ENCODE peak calls at places on chromosomes 16 and 17, in nine cellular contexts. One of them, this sample, is unnamed.

GRCh38 chr17:11264183-11264871 is 23.3 kb downstream of the SHISA6 start:
- ATAC-seq in IMR-90: no peak
- ATAC-seq in T-cell: no peak
- ATAC-seq in activated naive CD4-positive, alpha-beta T cell treated with anti-CD3 and anti-CD28 coated beads, Interleukin-2, amount 50 U/mL, for 72 hours: no peak
- ATAC-seq in HCT116: no peak
- ATAC-seq in heart right ventricle: no peak
- ATAC-seq in right lobe of liver: no peak
- ATAC-seq in activated naive CD8-positive, alpha-beta T cell treated with anti-CD3 and anti-CD28 coated beads, Interleukin-2, amount 50 U/mL, for 24 hours: no peak
- ATAC-seq in activated T-cell treated with anti-CD3 and anti-CD28 coated beads, Interleukin-2, amount 50 U/mL, for 72 hours: no peak
- ATAC-seq in this sample: no peak

GRCh38 chr16:50257876-50258275 is 8.5 kb upstream of the ADCY7 start:
- ATAC-seq in IMR-90: no peak
- ATAC-seq in T-cell: no peak
- ATAC-seq in activated naive CD4-positive, alpha-beta T cell treated with anti-CD3 and anti-CD28 coated beads, Interleukin-2, amount 50 U/mL, for 72 hours: no peak
- ATAC-seq in HCT116: no peak
- ATAC-seq in heart right ventricle: no peak
- ATAC-seq in right lobe of liver: no peak
- ATAC-seq in activated naive CD8-positive, alpha-beta T cell treated with anti-CD3 and anti-CD28 coated beads, Interleukin-2, amount 50 U/mL, for 24 hours: no peak
- ATAC-seq in activated T-cell treated with anti-CD3 and anti-CD28 coated beads, Interleukin-2, amount 50 U/mL, for 72 hours: no peak
- ATAC-seq in this sample: no peak

GRCh38 chr16:13236308-13236707 is 334.9 kb downstream of the SHISA9 start:
- ATAC-seq in IMR-90: no peak
- ATAC-seq in T-cell: no peak
- ATAC-seq in activated naive CD4-positive, alpha-beta T cell treated with anti-CD3 and anti-CD28 coated beads, Interleukin-2, amount 50 U/mL, for 72 hours: no peak
- ATAC-seq in HCT116: no peak
- ATAC-seq in heart right ventricle: no peak
- ATAC-seq in right lobe of liver: no peak
- ATAC-seq in activated naive CD8-positive, alpha-beta T cell treated with anti-CD3 and anti-CD28 coated beads, Interleukin-2, amount 50 U/mL, for 24 hours: no peak
- ATAC-seq in activated T-cell treated with anti-CD3 and anti-CD28 coated beads, Interleukin-2, amount 50 U/mL, for 72 hours: no peak
- ATAC-seq in this sample: no peak

GRCh38 chr16:14071576-14072271 is 605 bp downstream of the MRTFB start:
- ATAC-seq in IMR-90: peak
- ATAC-seq in T-cell: peak
- ATAC-seq in activated naive CD4-positive, alpha-beta T cell treated with anti-CD3 and anti-CD28 coated beads, Interleukin-2, amount 50 U/mL, for 72 hours: peak
- ATAC-seq in HCT116: peak
- ATAC-seq in heart right ventricle: peak
- ATAC-seq in right lobe of liver: peak
- ATAC-seq in activated naive CD8-positive, alpha-beta T cell treated with anti-CD3 and anti-CD28 coated beads, Interleukin-2, amount 50 U/mL, for 24 hours: peak
- ATAC-seq in activated T-cell treated with anti-CD3 and anti-CD28 coated beads, Interleukin-2, amount 50 U/mL, for 72 hours: peak
- ATAC-seq in this sample: peak

GRCh38 chr17:19243838-19244237 is 6.7 kb downstream of the EPN2 start:
- ATAC-seq in IMR-90: no peak
- ATAC-seq in T-cell: no peak
- ATAC-seq in activated naive CD4-positive, alpha-beta T cell treated with anti-CD3 and anti-CD28 coated beads, Interleukin-2, amount 50 U/mL, for 72 hours: no peak
- ATAC-seq in HCT116: no peak
- ATAC-seq in heart right ventricle: no peak
- ATAC-seq in right lobe of liver: no peak
- ATAC-seq in activated naive CD8-positive, alpha-beta T cell treated with anti-CD3 and anti-CD28 coated beads, Interleukin-2, amount 50 U/mL, for 24 hours: no peak
- ATAC-seq in activated T-cell treated with anti-CD3 and anti-CD28 coated beads, Interleukin-2, amount 50 U/mL, for 72 hours: no peak
- ATAC-seq in this sample: no peak

GRCh38 chr17:28112199-28112995 is 69.9 kb downstream of the NLK start:
- ATAC-seq in IMR-90: peak
- ATAC-seq in T-cell: no peak
- ATAC-seq in activated naive CD4-positive, alpha-beta T cell treated with anti-CD3 and anti-CD28 coated beads, Interleukin-2, amount 50 U/mL, for 72 hours: no peak
- ATAC-seq in HCT116: no peak
- ATAC-seq in heart right ventricle: peak
- ATAC-seq in right lobe of liver: peak
- ATAC-seq in activated naive CD8-positive, alpha-beta T cell treated with anti-CD3 and anti-CD28 coated beads, Interleukin-2, amount 50 U/mL, for 24 hours: no peak
- ATAC-seq in activated T-cell treated with anti-CD3 and anti-CD28 coated beads, Interleukin-2, amount 50 U/mL, for 72 hours: no peak
- ATAC-seq in this sample: no peak

GRCh38 chr16:899678-900060 is 71.1 kb downstream of the LMF1 start:
- ATAC-seq in IMR-90: no peak
- ATAC-seq in T-cell: no peak
- ATAC-seq in activated naive CD4-positive, alpha-beta T cell treated with anti-CD3 and anti-CD28 coated beads, Interleukin-2, amount 50 U/mL, for 72 hours: no peak
- ATAC-seq in HCT116: no peak
- ATAC-seq in heart right ventricle: no peak
- ATAC-seq in right lobe of liver: no peak
- ATAC-seq in activated naive CD8-positive, alpha-beta T cell treated with anti-CD3 and anti-CD28 coated beads, Interleukin-2, amount 50 U/mL, for 24 hours: no peak
- ATAC-seq in activated T-cell treated with anti-CD3 and anti-CD28 coated beads, Interleukin-2, amount 50 U/mL, for 72 hours: no peak
- ATAC-seq in this sample: no peak

GRCh38 chr16:1089822-1090619 is 6.0 kb downstream of the C1QTNF8 start:
- ATAC-seq in IMR-90: no peak
- ATAC-seq in T-cell: no peak
- ATAC-seq in activated naive CD4-positive, alpha-beta T cell treated with anti-CD3 and anti-CD28 coated beads, Interleukin-2, amount 50 U/mL, for 72 hours: no peak
- ATAC-seq in HCT116: peak
- ATAC-seq in heart right ventricle: peak
- ATAC-seq in right lobe of liver: peak
- ATAC-seq in activated naive CD8-positive, alpha-beta T cell treated with anti-CD3 and anti-CD28 coated beads, Interleukin-2, amount 50 U/mL, for 24 hours: no peak
- ATAC-seq in activated T-cell treated with anti-CD3 and anti-CD28 coated beads, Interleukin-2, amount 50 U/mL, for 72 hours: no peak
- ATAC-seq in this sample: no peak

GRCh38 chr17:62178579-62178978 is 113.5 kb upstream of the MED13 start:
- ATAC-seq in IMR-90: no peak
- ATAC-seq in T-cell: no peak
- ATAC-seq in activated naive CD4-positive, alpha-beta T cell treated with anti-CD3 and anti-CD28 coated beads, Interleukin-2, amount 50 U/mL, for 72 hours: no peak
- ATAC-seq in HCT116: peak
- ATAC-seq in heart right ventricle: no peak
- ATAC-seq in right lobe of liver: no peak
- ATAC-seq in activated naive CD8-positive, alpha-beta T cell treated with anti-CD3 and anti-CD28 coated beads, Interleukin-2, amount 50 U/mL, for 24 hours: no peak
- ATAC-seq in activated T-cell treated with anti-CD3 and anti-CD28 coated beads, Interleukin-2, amount 50 U/mL, for 72 hours: no peak
- ATAC-seq in this sample: no peak

GRCh38 chr16:56817056-56817455 is 48.0 kb upstream of the SLC12A3 start:
- ATAC-seq in IMR-90: no peak
- ATAC-seq in T-cell: no peak
- ATAC-seq in activated naive CD4-positive, alpha-beta T cell treated with anti-CD3 and anti-CD28 coated beads, Interleukin-2, amount 50 U/mL, for 72 hours: no peak
- ATAC-seq in HCT116: no peak
- ATAC-seq in heart right ventricle: no peak
- ATAC-seq in right lobe of liver: no peak
- ATAC-seq in activated naive CD8-positive, alpha-beta T cell treated with anti-CD3 and anti-CD28 coated beads, Interleukin-2, amount 50 U/mL, for 24 hours: no peak
- ATAC-seq in activated T-cell treated with anti-CD3 and anti-CD28 coated beads, Interleukin-2, amount 50 U/mL, for 72 hours: no peak
- ATAC-seq in this sample: no peak

GRCh38 chr17:72294487-72294893 is 173.7 kb downstream of the SOX9 start:
- ATAC-seq in IMR-90: no peak
- ATAC-seq in T-cell: no peak
- ATAC-seq in activated naive CD4-positive, alpha-beta T cell treated with anti-CD3 and anti-CD28 coated beads, Interleukin-2, amount 50 U/mL, for 72 hours: no peak
- ATAC-seq in HCT116: no peak
- ATAC-seq in heart right ventricle: peak
- ATAC-seq in right lobe of liver: no peak
- ATAC-seq in activated naive CD8-positive, alpha-beta T cell treated with anti-CD3 and anti-CD28 coated beads, Interleukin-2, amount 50 U/mL, for 24 hours: no peak
- ATAC-seq in activated T-cell treated with anti-CD3 and anti-CD28 coated beads, Interleukin-2, amount 50 U/mL, for 72 hours: no peak
- ATAC-seq in this sample: no peak

GRCh38 chr17:31089461-31089860 is 5.3 kb upstream of the NF1 start:
- ATAC-seq in IMR-90: no peak
- ATAC-seq in T-cell: no peak
- ATAC-seq in activated naive CD4-positive, alpha-beta T cell treated with anti-CD3 and anti-CD28 coated beads, Interleukin-2, amount 50 U/mL, for 72 hours: no peak
- ATAC-seq in HCT116: no peak
- ATAC-seq in heart right ventricle: no peak
- ATAC-seq in right lobe of liver: no peak
- ATAC-seq in activated naive CD8-positive, alpha-beta T cell treated with anti-CD3 and anti-CD28 coated beads, Interleukin-2, amount 50 U/mL, for 24 hours: no peak
- ATAC-seq in activated T-cell treated with anti-CD3 and anti-CD28 coated beads, Interleukin-2, amount 50 U/mL, for 72 hours: no peak
- ATAC-seq in this sample: no peak

GRCh38 chr17:30372755-30373154 is 6.0 kb upstream of the CPD start:
- ATAC-seq in IMR-90: no peak
- ATAC-seq in T-cell: no peak
- ATAC-seq in activated naive CD4-positive, alpha-beta T cell treated with anti-CD3 and anti-CD28 coated beads, Interleukin-2, amount 50 U/mL, for 72 hours: peak
- ATAC-seq in HCT116: peak
- ATAC-seq in heart right ventricle: no peak
- ATAC-seq in right lobe of liver: peak
- ATAC-seq in activated naive CD8-positive, alpha-beta T cell treated with anti-CD3 and anti-CD28 coated beads, Interleukin-2, amount 50 U/mL, for 24 hours: peak
- ATAC-seq in activated T-cell treated with anti-CD3 and anti-CD28 coated beads, Interleukin-2, amount 50 U/mL, for 72 hours: peak
- ATAC-seq in this sample: peak

GRCh38 chr17:47830991-47831933 is at the start of the genes LRRC46 and MRPL10:
- ATAC-seq in IMR-90: peak
- ATAC-seq in T-cell: peak
- ATAC-seq in activated naive CD4-positive, alpha-beta T cell treated with anti-CD3 and anti-CD28 coated beads, Interleukin-2, amount 50 U/mL, for 72 hours: peak
- ATAC-seq in HCT116: peak
- ATAC-seq in heart right ventricle: peak
- ATAC-seq in right lobe of liver: peak
- ATAC-seq in activated naive CD8-positive, alpha-beta T cell treated with anti-CD3 and anti-CD28 coated beads, Interleukin-2, amount 50 U/mL, for 24 hours: peak
- ATAC-seq in activated T-cell treated with anti-CD3 and anti-CD28 coated beads, Interleukin-2, amount 50 U/mL, for 72 hours: peak
- ATAC-seq in this sample: peak

GRCh38 chr16:30985401-30986128 is 558 bp downstream of the HSD3B7 start:
- ATAC-seq in IMR-90: peak
- ATAC-seq in T-cell: peak
- ATAC-seq in activated naive CD4-positive, alpha-beta T cell treated with anti-CD3 and anti-CD28 coated beads, Interleukin-2, amount 50 U/mL, for 72 hours: peak
- ATAC-seq in HCT116: peak
- ATAC-seq in heart right ventricle: peak
- ATAC-seq in right lobe of liver: peak
- ATAC-seq in activated naive CD8-positive, alpha-beta T cell treated with anti-CD3 and anti-CD28 coated beads, Interleukin-2, amount 50 U/mL, for 24 hours: no peak
- ATAC-seq in activated T-cell treated with anti-CD3 and anti-CD28 coated beads, Interleukin-2, amount 50 U/mL, for 72 hours: peak
- ATAC-seq in this sample: no peak

GRCh38 chr17:62644487-62645173 is 17.2 kb downstream of the MRC2 start:
- ATAC-seq in IMR-90: no peak
- ATAC-seq in T-cell: no peak
- ATAC-seq in activated naive CD4-positive, alpha-beta T cell treated with anti-CD3 and anti-CD28 coated beads, Interleukin-2, amount 50 U/mL, for 72 hours: no peak
- ATAC-seq in HCT116: peak
- ATAC-seq in heart right ventricle: no peak
- ATAC-seq in right lobe of liver: no peak
- ATAC-seq in activated naive CD8-positive, alpha-beta T cell treated with anti-CD3 and anti-CD28 coated beads, Interleukin-2, amount 50 U/mL, for 24 hours: no peak
- ATAC-seq in activated T-cell treated with anti-CD3 and anti-CD28 coated beads, Interleukin-2, amount 50 U/mL, for 72 hours: no peak
- ATAC-seq in this sample: no peak

GRCh38 chr17:32976131-32976530 is 15.5 kb upstream of the SPACA3 start:
- ATAC-seq in IMR-90: no peak
- ATAC-seq in T-cell: no peak
- ATAC-seq in activated naive CD4-positive, alpha-beta T cell treated with anti-CD3 and anti-CD28 coated beads, Interleukin-2, amount 50 U/mL, for 72 hours: no peak
- ATAC-seq in HCT116: no peak
- ATAC-seq in heart right ventricle: no peak
- ATAC-seq in right lobe of liver: no peak
- ATAC-seq in activated naive CD8-positive, alpha-beta T cell treated with anti-CD3 and anti-CD28 coated beads, Interleukin-2, amount 50 U/mL, for 24 hours: no peak
- ATAC-seq in activated T-cell treated with anti-CD3 and anti-CD28 coated beads, Interleukin-2, amount 50 U/mL, for 72 hours: no peak
- ATAC-seq in this sample: no peak

GRCh38 chr16:4935231-4935855 is 1.6 kb downstream of the PPL start:
- ATAC-seq in IMR-90: peak
- ATAC-seq in T-cell: no peak
- ATAC-seq in activated naive CD4-positive, alpha-beta T cell treated with anti-CD3 and anti-CD28 coated beads, Interleukin-2, amount 50 U/mL, for 72 hours: no peak
- ATAC-seq in HCT116: no peak
- ATAC-seq in heart right ventricle: peak
- ATAC-seq in right lobe of liver: peak
- ATAC-seq in activated naive CD8-positive, alpha-beta T cell treated with anti-CD3 and anti-CD28 coated beads, Interleukin-2, amount 50 U/mL, for 24 hours: no peak
- ATAC-seq in activated T-cell treated with anti-CD3 and anti-CD28 coated beads, Interleukin-2, amount 50 U/mL, for 72 hours: no peak
- ATAC-seq in this sample: no peak

GRCh38 chr17:9051561-9051960 is 30.3 kb downstream of the NTN1 start:
- ATAC-seq in IMR-90: no peak
- ATAC-seq in T-cell: no peak
- ATAC-seq in activated naive CD4-positive, alpha-beta T cell treated with anti-CD3 and anti-CD28 coated beads, Interleukin-2, amount 50 U/mL, for 72 hours: no peak
- ATAC-seq in HCT116: no peak
- ATAC-seq in heart right ventricle: no peak
- ATAC-seq in right lobe of liver: peak
- ATAC-seq in activated naive CD8-positive, alpha-beta T cell treated with anti-CD3 and anti-CD28 coated beads, Interleukin-2, amount 50 U/mL, for 24 hours: no peak
- ATAC-seq in activated T-cell treated with anti-CD3 and anti-CD28 coated beads, Interleukin-2, amount 50 U/mL, for 72 hours: no peak
- ATAC-seq in this sample: no peak

GRCh38 chr17:50218071-50218759 is 16.8 kb upstream of the COL1A1 start:
- ATAC-seq in IMR-90: no peak
- ATAC-seq in T-cell: no peak
- ATAC-seq in activated naive CD4-positive, alpha-beta T cell treated with anti-CD3 and anti-CD28 coated beads, Interleukin-2, amount 50 U/mL, for 72 hours: no peak
- ATAC-seq in HCT116: no peak
- ATAC-seq in heart right ventricle: peak
- ATAC-seq in right lobe of liver: peak
- ATAC-seq in activated naive CD8-positive, alpha-beta T cell treated with anti-CD3 and anti-CD28 coated beads, Interleukin-2, amount 50 U/mL, for 24 hours: no peak
- ATAC-seq in activated T-cell treated with anti-CD3 and anti-CD28 coated beads, Interleukin-2, amount 50 U/mL, for 72 hours: no peak
- ATAC-seq in this sample: no peak

GRCh38 chr17:71039391-71039790 is 870.1 kb downstream of the KCNJ2 start:
- ATAC-seq in IMR-90: no peak
- ATAC-seq in T-cell: no peak
- ATAC-seq in activated naive CD4-positive, alpha-beta T cell treated with anti-CD3 and anti-CD28 coated beads, Interleukin-2, amount 50 U/mL, for 72 hours: no peak
- ATAC-seq in HCT116: no peak
- ATAC-seq in heart right ventricle: no peak
- ATAC-seq in right lobe of liver: no peak
- ATAC-seq in activated naive CD8-positive, alpha-beta T cell treated with anti-CD3 and anti-CD28 coated beads, Interleukin-2, amount 50 U/mL, for 24 hours: no peak
- ATAC-seq in activated T-cell treated with anti-CD3 and anti-CD28 coated beads, Interleukin-2, amount 50 U/mL, for 72 hours: no peak
- ATAC-seq in this sample: no peak

GRCh38 chr17:17540278-17540906 is 44.2 kb upstream of the RASD1 start:
- ATAC-seq in IMR-90: no peak
- ATAC-seq in T-cell: no peak
- ATAC-seq in activated naive CD4-positive, alpha-beta T cell treated with anti-CD3 and anti-CD28 coated beads, Interleukin-2, amount 50 U/mL, for 72 hours: no peak
- ATAC-seq in HCT116: no peak
- ATAC-seq in heart right ventricle: no peak
- ATAC-seq in right lobe of liver: no peak
- ATAC-seq in activated naive CD8-positive, alpha-beta T cell treated with anti-CD3 and anti-CD28 coated beads, Interleukin-2, amount 50 U/mL, for 24 hours: no peak
- ATAC-seq in activated T-cell treated with anti-CD3 and anti-CD28 coated beads, Interleukin-2, amount 50 U/mL, for 72 hours: no peak
- ATAC-seq in this sample: no peak

GRCh38 chr16:84726079-84726669 is 26.4 kb downstream of the USP10 start:
- ATAC-seq in IMR-90: peak
- ATAC-seq in T-cell: peak
- ATAC-seq in activated naive CD4-positive, alpha-beta T cell treated with anti-CD3 and anti-CD28 coated beads, Interleukin-2, amount 50 U/mL, for 72 hours: peak
- ATAC-seq in HCT116: peak
- ATAC-seq in heart right ventricle: peak
- ATAC-seq in right lobe of liver: peak
- ATAC-seq in activated naive CD8-positive, alpha-beta T cell treated with anti-CD3 and anti-CD28 coated beads, Interleukin-2, amount 50 U/mL, for 24 hours: peak
- ATAC-seq in activated T-cell treated with anti-CD3 and anti-CD28 coated beads, Interleukin-2, amount 50 U/mL, for 72 hours: peak
- ATAC-seq in this sample: peak

GRCh38 chr17:77696720-77697460 is 261.6 kb upstream of the TNRC6C start:
- ATAC-seq in IMR-90: no peak
- ATAC-seq in T-cell: peak
- ATAC-seq in activated naive CD4-positive, alpha-beta T cell treated with anti-CD3 and anti-CD28 coated beads, Interleukin-2, amount 50 U/mL, for 72 hours: no peak
- ATAC-seq in HCT116: no peak
- ATAC-seq in heart right ventricle: peak
- ATAC-seq in right lobe of liver: no peak
- ATAC-seq in activated naive CD8-positive, alpha-beta T cell treated with anti-CD3 and anti-CD28 coated beads, Interleukin-2, amount 50 U/mL, for 24 hours: no peak
- ATAC-seq in activated T-cell treated with anti-CD3 and anti-CD28 coated beads, Interleukin-2, amount 50 U/mL, for 72 hours: no peak
- ATAC-seq in this sample: no peak

GRCh38 chr17:83097831-83098230 is 18.4 kb downstream of the METRNL start:
- ATAC-seq in IMR-90: no peak
- ATAC-seq in T-cell: no peak
- ATAC-seq in activated naive CD4-positive, alpha-beta T cell treated with anti-CD3 and anti-CD28 coated beads, Interleukin-2, amount 50 U/mL, for 72 hours: no peak
- ATAC-seq in HCT116: no peak
- ATAC-seq in heart right ventricle: no peak
- ATAC-seq in right lobe of liver: no peak
- ATAC-seq in activated naive CD8-positive, alpha-beta T cell treated with anti-CD3 and anti-CD28 coated beads, Interleukin-2, amount 50 U/mL, for 24 hours: no peak
- ATAC-seq in activated T-cell treated with anti-CD3 and anti-CD28 coated beads, Interleukin-2, amount 50 U/mL, for 72 hours: no peak
- ATAC-seq in this sample: no peak

GRCh38 chr16:11402745-11403533 is 57.7 kb downstream of the RMI2 start:
- ATAC-seq in IMR-90: no peak
- ATAC-seq in T-cell: no peak
- ATAC-seq in activated naive CD4-positive, alpha-beta T cell treated with anti-CD3 and anti-CD28 coated beads, Interleukin-2, amount 50 U/mL, for 72 hours: peak
- ATAC-seq in HCT116: no peak
- ATAC-seq in heart right ventricle: no peak
- ATAC-seq in right lobe of liver: no peak
- ATAC-seq in activated naive CD8-positive, alpha-beta T cell treated with anti-CD3 and anti-CD28 coated beads, Interleukin-2, amount 50 U/mL, for 24 hours: no peak
- ATAC-seq in activated T-cell treated with anti-CD3 and anti-CD28 coated beads, Interleukin-2, amount 50 U/mL, for 72 hours: no peak
- ATAC-seq in this sample: no peak